ENCODE peak calls at places on chromosome 7, in five cellular contexts. Z is tibial nerve, L is esophagus squamous epithelium, J is fibroblast of lung, T is Panc1. W is an unnamed sample.

GRCh38 chr7:4077980-4078379 is 604.1 kb upstream of the FOXK1 start:
- DNase-seq in L (no peak), J (no peak), T (no peak), Z (no peak), W (no peak)

GRCh38 chr7:140304071-140304799 is 94.1 kb downstream of the SLC37A3 start:
- DNase-seq in Z (no peak), T (no peak), J (peak; percentile 27), L (no peak), W (no peak)

GRCh38 chr7:82472966-82473365 is 29.4 kb upstream of the CACNA2D1 start:
- DNase-seq in T (no peak), Z (no peak), L (no peak), J (peak; percentile 2), W (no peak)

GRCh38 chr7:132387596-132387995 is 188.7 kb downstream of the PLXNA4 start:
- DNase-seq in T (no peak), L (no peak), Z (no peak), J (no peak), W (no peak)

GRCh38 chr7:134698481-134698880 is 51.8 kb downstream of the BPGM start:
- DNase-seq in Z (no peak), J (no peak), T (no peak), L (no peak), W (peak; percentile 91)

GRCh38 chr7:159137906-159138305 is 6.8 kb downstream of the VIPR2 start:
- DNase-seq in L (no peak), J (no peak), T (no peak), Z (no peak), W (no peak)

GRCh38 chr7:150941983-150942590 is 36.0 kb downstream of the KCNH2 start:
- DNase-seq in J (no peak), T (no peak), L (no peak), Z (peak; percentile 5), W (no peak)

GRCh38 chr7:17009007-17009719 is 127.4 kb upstream of the AGR3 start:
- DNase-seq in J (peak; percentile 20), T (no peak), Z (no peak), L (no peak), W (peak; percentile 20)

GRCh38 chr7:50869108-50869716 is 86.5 kb upstream of the GRB10 start:
- DNase-seq in L (no peak), J (peak; percentile 93), Z (peak; percentile 35), T (peak; percentile 85), W (no peak)

GRCh38 chr7:157565981-157566630 is 229.3 kb downstream of the DNAJB6 start:
- DNase-seq in L (no peak), T (no peak), J (no peak), Z (no peak), W (no peak)

GRCh38 chr7:92750440-92750839 is 85.9 kb downstream of the CDK6 start:
- DNase-seq in T (no peak), Z (no peak), J (peak; percentile 63), L (no peak), W (no peak)

GRCh38 chr7:31788445-31788844 is 101.4 kb downstream of the PPP1R17 start:
- DNase-seq in J (peak; percentile 76), L (no peak), Z (no peak), T (no peak), W (no peak)

GRCh38 chr7:48097511-48098231 is 8.6 kb downstream of the UPP1 start:
- DNase-seq in T (no peak), J (no peak), L (no peak), Z (no peak), W (no peak)

GRCh38 chr7:50960621-50961310 is 178.1 kb upstream of the GRB10 start:
- DNase-seq in T (no peak), L (no peak), Z (no peak), J (no peak), W (no peak)

GRCh38 chr7:35336444-35336843 is 82.5 kb upstream of the TBX20 start:
- DNase-seq in J (no peak), T (no peak), L (no peak), Z (no peak), W (no peak)

GRCh38 chr7:105820667-105821066 is 55.7 kb downstream of the ATXN7L1 start:
- DNase-seq in L (no peak), J (no peak), Z (no peak), T (no peak), W (no peak)

GRCh38 chr7:24851791-24852190 is 94.5 kb upstream of the GSDME start:
- DNase-seq in L (no peak), Z (no peak), T (no peak), J (peak; percentile 45), W (no peak)

GRCh38 chr7:10685040-10685439 is 288.6 kb upstream of the PHF14 start:
- DNase-seq in Z (no peak), L (no peak), T (no peak), J (no peak), W (no peak)

GRCh38 chr7:140322759-140323158 is 75.6 kb downstream of the SLC37A3 start:
- DNase-seq in L (no peak), T (no peak), Z (no peak), J (no peak), W (no peak)

GRCh38 chr7:105487559-105488218 is 34.4 kb downstream of the PUS7 start:
- DNase-seq in T (peak; percentile 55), Z (no peak), L (no peak), J (peak; percentile 82), W (no peak)

GRCh38 chr7:25820432-25821040 is 331.5 kb upstream of the NFE2L3 start:
- DNase-seq in T (no peak), Z (no peak), J (no peak), L (no peak), W (peak; percentile 67)

GRCh38 chr7:93150200-93150835 is 2.1 kb upstream of the SAMD9L start:
- DNase-seq in L (no peak), J (peak; percentile 72), T (no peak), Z (no peak), W (no peak)

GRCh38 chr7:139041378-139042053 is 5.7 kb upstream of the ZC3HAV1L start:
- DNase-seq in Z (no peak), L (no peak), J (no peak), T (no peak), W (no peak)

GRCh38 chr7:84040365-84040764 is 154.2 kb downstream of the SEMA3A start:
- DNase-seq in L (no peak), T (no peak), J (no peak), Z (no peak), W (no peak)

GRCh38 chr7:105896407-105896842 is 20.0 kb upstream of the ATXN7L1 start:
- DNase-seq in Z (no peak), T (no peak), L (no peak), J (no peak), W (no peak)

GRCh38 chr7:127066974-127067373 is 185.8 kb downstream of the GRM8 start:
- DNase-seq in J (no peak), L (no peak), Z (no peak), T (no peak), W (no peak)

GRCh38 chr7:24965831-24966708 is 13.9 kb downstream of the OSBPL3 start:
- DNase-seq in Z (no peak), T (no peak), J (peak; percentile 65), L (no peak), W (no peak)

GRCh38 chr7:98251251-98251843 is 685 bp downstream of the TECPR1 start:
- DNase-seq in L (no peak), T (no peak), Z (no peak), J (peak; percentile 29), W (no peak)

GRCh38 chr7:106110885-106111670 is 1.0 kb downstream of the SYPL1 start:
- DNase-seq in J (peak; percentile 30), L (no peak), Z (no peak), T (no peak), W (no peak)

GRCh38 chr7:94043299-94043698 is 39.1 kb upstream of the BET1 start:
- DNase-seq in J (peak; percentile 82), T (no peak), L (no peak), Z (no peak), W (no peak)

GRCh38 chr7:23334482-23335056 is 35.4 kb downstream of the MALSU1 start:
- DNase-seq in L (no peak), Z (no peak), J (peak; percentile 98), T (peak; percentile 99), W (peak; percentile 57)

DNA sequence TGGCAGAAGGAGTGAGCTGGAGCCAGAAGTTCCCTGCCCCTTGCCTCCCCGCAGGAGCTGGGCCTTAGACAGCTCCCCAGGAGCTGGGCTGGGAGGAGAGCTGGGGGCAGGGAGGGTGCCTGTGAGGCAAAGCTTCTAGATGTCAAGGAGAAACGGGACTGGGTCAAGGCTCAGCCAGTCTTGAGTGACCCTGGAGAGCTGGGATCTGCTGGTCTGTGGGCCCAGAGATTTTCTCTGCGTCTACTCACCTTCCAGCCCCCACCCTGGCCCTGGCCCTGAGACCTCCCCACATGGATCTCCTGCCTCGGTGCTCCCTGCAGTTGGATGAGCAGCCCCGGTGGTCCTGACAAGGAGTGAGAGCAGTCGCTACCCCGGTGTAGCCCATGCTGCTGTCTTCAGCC is 20.3 kb upstream of the SHH start:
- DNase-seq in L (no peak), J (no peak), T (no peak), Z (no peak), W (no peak)
- H3K27me3 ChIP-seq in L (no peaks in the 10 kb centered on the region), J (no peaks in the 10 kb centered on the region), T (no peaks in the 10 kb centered on the region), Z (no peaks in the 10 kb centered on the region), W (no peaks in the 10 kb centered on the region)

DNA sequence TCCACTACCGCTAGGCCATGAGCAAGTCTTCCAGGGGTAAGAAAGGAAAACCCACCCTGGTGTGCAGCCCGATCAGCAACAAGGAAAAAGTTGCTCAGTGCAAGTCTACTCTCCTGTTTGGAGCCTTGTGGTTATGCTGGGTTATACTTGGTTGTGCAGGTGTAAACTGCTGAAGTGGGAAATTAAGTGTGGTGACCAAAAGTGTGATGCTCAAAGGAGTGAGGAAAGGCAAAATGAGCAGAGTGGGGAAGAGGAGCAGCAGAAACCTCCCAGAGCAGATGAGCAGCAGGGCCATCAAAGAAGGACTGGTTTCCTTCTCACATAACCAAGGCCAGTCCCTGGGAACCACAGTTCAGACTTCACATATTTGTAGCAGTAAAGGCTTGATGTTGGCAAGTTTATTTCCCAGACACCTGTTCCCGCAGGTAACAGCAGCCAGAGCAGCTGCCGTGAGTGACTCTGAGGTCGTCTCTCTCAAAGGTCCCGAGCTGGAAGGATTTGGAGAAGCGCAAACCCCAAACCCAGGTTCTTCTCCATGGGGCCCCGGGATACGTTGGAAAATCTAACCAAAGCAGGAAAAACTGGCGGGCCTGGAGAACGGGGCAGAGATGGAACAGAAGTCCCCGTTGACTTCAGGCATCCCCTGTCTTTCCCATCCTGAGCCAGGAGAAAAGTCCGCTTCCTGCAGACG is 607 bp upstream of the SMO start:
- DNase-seq in J (no peak), L (no peak), T (no peak), Z (no peak), W (no peak)
- H3K27me3 ChIP-seq in J (peaks cover 14% of the 10 kb centered on the region), L (no peaks in the 10 kb centered on the region), T (peaks cover 14% of the 10 kb centered on the region), Z (peaks cover 5% of the 10 kb centered on the region), W (no peaks in the 10 kb centered on the region)

DNA sequence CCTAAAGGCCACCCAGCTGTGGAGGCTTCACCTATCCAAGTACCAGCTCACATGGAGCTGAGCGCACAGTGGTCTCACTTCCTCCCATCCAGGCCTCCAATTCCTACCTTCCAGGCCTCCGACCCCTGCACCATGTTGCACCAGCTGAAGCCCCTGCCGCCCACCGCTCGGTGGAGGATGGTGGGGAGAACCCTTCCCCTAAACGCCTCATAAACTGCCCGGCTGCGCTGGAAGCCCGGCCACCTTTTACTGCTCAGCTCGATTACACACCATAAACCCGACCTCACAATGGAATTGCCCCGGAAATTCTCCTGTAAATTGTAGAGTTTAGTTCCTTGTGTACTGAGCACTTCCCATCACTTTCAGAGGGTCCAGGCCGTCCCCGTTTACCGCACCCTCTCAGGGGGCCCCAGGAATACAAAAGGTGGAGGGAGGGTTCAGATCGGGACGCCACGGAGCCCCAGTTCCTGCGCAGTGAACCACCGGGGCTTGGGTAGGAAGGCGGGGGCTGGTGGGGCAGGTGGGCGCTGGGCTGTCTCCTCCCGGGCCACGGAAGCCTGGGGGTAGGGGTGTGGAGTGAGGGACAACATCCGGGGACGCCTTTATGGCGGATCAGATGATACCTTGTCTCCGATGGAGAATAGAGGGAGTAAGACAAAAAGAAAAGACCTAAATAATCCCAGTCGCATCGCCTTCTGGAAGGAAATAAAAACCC is 1.4 kb upstream of the HOXA7 start:
- DNase-seq in L (no peak), Z (peak; percentile 5), J (no peak), T (no peak), W (no peak)
- H3K27me3 ChIP-seq in L (peaks cover 50% of the 10 kb centered on the region), Z (peaks cover 91% of the 10 kb centered on the region), J (no peaks in the 10 kb centered on the region), T (no peaks in the 10 kb centered on the region), W (no peaks in the 10 kb centered on the region)

GRCh38 chr7:1740214-1740613 is 70.1 kb downstream of the ELFN1 start:
- DNase-seq in J (no peak), T (no peak), Z (no peak), L (no peak), W (no peak)
- H3K27me3 ChIP-seq in J (no peaks in the 10 kb centered on the region), T (no peaks in the 10 kb centered on the region), Z (peaks cover 38% of the 10 kb centered on the region), L (no peaks in the 10 kb centered on the region), W (no peaks in the 10 kb centered on the region)

W was measured in HAP-1.